ENCODE peak calls at places on chromosomes 12 and 14, in nine cellular contexts. U, Z, H, I, B, S, X, K and D are unnamed samples.

GRCh38 chr12:68081561-68081960 is 78.0 kb downstream of the IFNG start:
- DNase-seq in U (no peak), Z (no peak), H (no peak), I (no peak), B (no peak), S (no peak), X (no peak), K (no peak), D (no peak)

GRCh38 chr12:124509676-124510300 is 57.6 kb downstream of the NCOR2 start:
- DNase-seq in U (peak; percentile 57), Z (peak; percentile 54), H (no peak), I (no peak), B (no peak), S (no peak), X (peak; percentile 76), K (no peak), D (peak; percentile 71)

GRCh38 chr12:27554421-27555186 is 30.6 kb downstream of the PPFIBP1 start:
- DNase-seq in U (no peak), Z (no peak), H (no peak), I (no peak), B (no peak), S (no peak), X (peak; percentile 66), K (no peak), D (no peak)

GRCh38 chr14:64444984-64445845 is 20.1 kb upstream of the AKAP5 start:
- DNase-seq in U (no peak), Z (no peak), H (no peak), I (no peak), B (no peak), S (no peak), X (peak; percentile 46), K (no peak), D (no peak)

GRCh38 chr14:61355892-61356325 is 34.5 kb downstream of the PRKCH start:
- DNase-seq in U (peak; percentile 72), Z (no peak), H (no peak), I (no peak), B (peak; percentile 83), S (no peak), X (peak; percentile 18), K (peak; percentile 98), D (no peak)

GRCh38 chr14:41891624-41892023 is 284.9 kb downstream of the LRFN5 start:
- DNase-seq in U (no peak), Z (no peak), H (no peak), I (no peak), B (no peak), S (no peak), X (no peak), K (no peak), D (no peak)

GRCh38 chr12:70508178-70508577 is 129.1 kb downstream of the PTPRB start:
- DNase-seq in U (no peak), Z (no peak), H (no peak), I (no peak), B (no peak), S (no peak), X (no peak), K (no peak), D (no peak)

GRCh38 chr14:101812071-101812470 is 50.6 kb downstream of the PPP2R5C start:
- DNase-seq in U (no peak), Z (no peak), H (no peak), I (no peak), B (no peak), S (no peak), X (no peak), K (no peak), D (no peak)

GRCh38 chr12:92038476-92038875 is 107.2 kb downstream of the BTG1 start:
- DNase-seq in U (no peak), Z (no peak), H (no peak), I (no peak), B (no peak), S (no peak), X (no peak), K (no peak), D (no peak)

GRCh38 chr12:92039048-92039447 is 106.6 kb downstream of the BTG1 start:
- DNase-seq in U (no peak), Z (no peak), H (no peak), I (no peak), B (no peak), S (no peak), X (no peak), K (no peak), D (no peak)

GRCh38 chr12:92042791-92043531 is 102.7 kb downstream of the BTG1 start:
- DNase-seq in U (no peak), Z (no peak), H (no peak), I (no peak), B (no peak), S (no peak), X (no peak), K (no peak), D (peak; percentile 59)

GRCh38 chr12:92044435-92044834 is 101.2 kb downstream of the BTG1 start:
- DNase-seq in U (no peak), Z (no peak), H (no peak), I (no peak), B (no peak), S (no peak), X (no peak), K (no peak), D (no peak)

DNA sequence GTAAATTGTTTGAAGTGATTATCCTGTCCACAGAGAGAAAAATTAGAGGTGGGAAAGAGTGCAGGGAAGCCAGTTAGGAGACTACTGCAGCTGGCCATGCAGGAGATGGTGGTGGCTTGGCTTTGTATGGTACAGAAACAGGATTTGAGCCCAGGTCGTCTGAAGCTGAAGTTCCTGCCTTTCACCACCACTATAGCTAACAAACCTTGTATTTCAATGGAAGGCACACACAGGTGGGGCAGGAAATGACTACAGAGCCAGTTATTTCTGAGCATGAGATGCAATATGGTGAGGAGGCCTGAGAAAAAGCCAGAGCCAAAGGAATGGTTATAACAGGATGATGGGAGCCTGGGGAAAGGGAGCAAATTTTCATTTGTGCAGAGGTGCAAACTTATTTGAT is 103.9 kb downstream of the BTG1 start:
- DNase-seq in U (no peak), Z (no peak), H (no peak), I (no peak), B (no peak), S (no peak), X (no peak), K (no peak), D (no peak)
- TF ChIP-seq CTCF in U (no peak), Z (no peak), H (no peak), I (no peak), B (no peak), S (no peak), X (no peak), K (no peak), D (no peak)

GRCh38 chr12:55973598-55974307 is at the start of gene RAB5B:
- DNase-seq in U (peak; percentile 100), Z (peak; percentile 100), H (peak; percentile 99), I (peak; percentile 95), B (peak; percentile 99), S (peak; percentile 100), X (peak; percentile 99), K (peak; percentile 100), D (peak; percentile 100)
- TF ChIP-seq CTCF in U (no peak), Z (peak; percentile 24), H (no peak), I (no peak), B (no peak), S (no peak), X (no peak), K (no peak), D (peak; percentile 80)

GRCh38 chr12:46402451-46402850 is 29.9 kb upstream of the SLC38A2 start:
- DNase-seq in U (no peak), Z (peak; percentile 79), H (no peak), I (no peak), B (no peak), S (no peak), X (peak; percentile 75), K (no peak), D (peak; percentile 86)

GRCh38 chr12:46403732-46404097 is 31.1 kb upstream of the SLC38A2 start:
- DNase-seq in U (no peak), Z (no peak), H (no peak), I (no peak), B (no peak), S (no peak), X (no peak), K (no peak), D (no peak)

GRCh38 chr12:46400406-46400805 is 27.8 kb upstream of the SLC38A2 start:
- DNase-seq in U (no peak), Z (no peak), H (no peak), I (no peak), B (no peak), S (no peak), X (no peak), K (no peak), D (peak; percentile 36)

GRCh38 chr12:46402861-46403731 is 30.5 kb upstream of the SLC38A2 start:
- DNase-seq in U (no peak), Z (no peak), H (no peak), I (no peak), B (no peak), S (no peak), X (no peak), K (no peak), D (no peak)

GRCh38 chr12:46401703-46402102 is 29.1 kb upstream of the SLC38A2 start:
- DNase-seq in U (no peak), Z (no peak), H (no peak), I (no peak), B (no peak), S (no peak), X (peak; percentile 73), K (no peak), D (no peak)
- TF ChIP-seq CTCF in U (peak; percentile 28), Z (peak; percentile 44), H (no peak), I (no peak), B (no peak), S (peak; percentile 18), X (peak; percentile 12), K (no peak), D (peak; percentile 15)

GRCh38 chr14:50263321-50263720 is 31.9 kb upstream of the SOS2 start:
- DNase-seq in U (no peak), Z (no peak), H (no peak), I (no peak), B (no peak), S (no peak), X (no peak), K (no peak), D (no peak)

GRCh38 chr14:50262865-50263264 is 31.5 kb upstream of the SOS2 start:
- DNase-seq in U (no peak), Z (no peak), H (no peak), I (no peak), B (no peak), S (no peak), X (no peak), K (no peak), D (no peak)

GRCh38 chr14:50257728-50258127 is 26.4 kb upstream of the SOS2 start:
- DNase-seq in U (no peak), Z (no peak), H (no peak), I (no peak), B (no peak), S (no peak), X (no peak), K (no peak), D (no peak)

GRCh38 chr14:50260072-50260471 is 28.7 kb upstream of the SOS2 start:
- DNase-seq in U (no peak), Z (no peak), H (no peak), I (no peak), B (no peak), S (no peak), X (no peak), K (no peak), D (no peak)

DNA sequence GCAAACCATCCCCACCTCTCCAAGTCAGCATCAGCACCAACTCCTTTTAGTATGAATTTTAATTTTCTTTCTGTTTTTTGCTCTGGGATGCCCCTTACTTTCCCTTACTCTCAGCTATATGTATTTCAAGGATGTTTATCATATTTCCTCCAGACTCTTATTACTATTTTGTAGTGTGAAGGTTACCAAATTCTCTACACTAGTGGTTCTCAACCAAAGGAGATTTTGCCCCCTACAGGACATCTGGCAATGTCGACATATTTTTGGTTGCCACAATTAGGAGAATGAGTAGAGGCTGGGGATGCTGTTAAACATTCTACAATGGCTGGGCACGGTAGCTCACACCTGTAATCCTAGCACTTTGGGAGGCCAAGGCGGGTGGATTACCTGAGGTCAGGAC is 29.1 kb upstream of the SOS2 start:
- DNase-seq in U (no peak), Z (no peak), H (no peak), I (no peak), B (no peak), S (no peak), X (no peak), K (peak; percentile 3), D (peak; percentile 39)
- TF ChIP-seq CTCF in U (peak; percentile 57), Z (peak; percentile 64), H (no peak), I (peak; percentile 33), B (no peak), S (peak; percentile 50), X (peak; percentile 26), K (peak; percentile 47), D (peak; percentile 80)